ENCODE peak calls at places on chromosomes 5 and 9, in seven cellular contexts. Q is ovary, T is thyroid gland, H is IMR-90, X is spleen, A is heart left ventricle, G is adrenal gland. N is an unnamed sample. For H3K4me1, the result is how much of the 10 kb centered on the place peaks cover.

GRCh38 chr5:158513490-158514301 is 586.0 kb downstream of the EBF1 start:
- DNase-seq in G (no peak), Q (no peak), H (no peak), X (no peak), T (no peak), A (no peak), N (no peak)

GRCh38 chr5:113181409-113181808 is 204.8 kb downstream of the DCP2 start:
- DNase-seq in Q (no peak), G (no peak), H (no peak), A (no peak), T (no peak), X (no peak), N (no peak)

GRCh38 chr5:165202144-165202910 is 1696.9 kb downstream of the MAT2B start:
- DNase-seq in X (no peak), Q (no peak), A (no peak), T (no peak), G (no peak), H (peak), N (no peak)

GRCh38 chr5:133423618-133424282 is 188.6 kb downstream of the FSTL4 start:
- DNase-seq in A (peak), T (peak), Q (peak), X (peak), H (peak), G (peak), N (peak)

GRCh38 chr5:113022661-113023060 is 46.1 kb downstream of the DCP2 start:
- DNase-seq in H (peak), T (no peak), A (no peak), Q (no peak), G (no peak), X (no peak), N (no peak)

GRCh38 chr5:144209421-144209820 is 38.7 kb downstream of the KCTD16 start:
- DNase-seq in X (no peak), A (no peak), G (no peak), T (no peak), H (no peak), Q (no peak), N (no peak)

GRCh38 chr9:129307227-129307970 is 129.3 kb upstream of the IER5L start:
- DNase-seq in A (no peak), H (no peak), X (no peak), T (no peak), Q (peak), G (no peak), N (no peak)

GRCh38 chr9:127923771-127924170 is 6.8 kb downstream of the PIP5KL1 start:
- DNase-seq in T (no peak), H (peak), Q (no peak), A (no peak), G (no peak), X (no peak), N (no peak)

GRCh38 chr5:90997082-90997481 is 386.0 kb downstream of the ARRDC3 start:
- DNase-seq in G (no peak), T (no peak), Q (no peak), X (no peak), A (no peak), H (no peak), N (no peak)

DNA sequence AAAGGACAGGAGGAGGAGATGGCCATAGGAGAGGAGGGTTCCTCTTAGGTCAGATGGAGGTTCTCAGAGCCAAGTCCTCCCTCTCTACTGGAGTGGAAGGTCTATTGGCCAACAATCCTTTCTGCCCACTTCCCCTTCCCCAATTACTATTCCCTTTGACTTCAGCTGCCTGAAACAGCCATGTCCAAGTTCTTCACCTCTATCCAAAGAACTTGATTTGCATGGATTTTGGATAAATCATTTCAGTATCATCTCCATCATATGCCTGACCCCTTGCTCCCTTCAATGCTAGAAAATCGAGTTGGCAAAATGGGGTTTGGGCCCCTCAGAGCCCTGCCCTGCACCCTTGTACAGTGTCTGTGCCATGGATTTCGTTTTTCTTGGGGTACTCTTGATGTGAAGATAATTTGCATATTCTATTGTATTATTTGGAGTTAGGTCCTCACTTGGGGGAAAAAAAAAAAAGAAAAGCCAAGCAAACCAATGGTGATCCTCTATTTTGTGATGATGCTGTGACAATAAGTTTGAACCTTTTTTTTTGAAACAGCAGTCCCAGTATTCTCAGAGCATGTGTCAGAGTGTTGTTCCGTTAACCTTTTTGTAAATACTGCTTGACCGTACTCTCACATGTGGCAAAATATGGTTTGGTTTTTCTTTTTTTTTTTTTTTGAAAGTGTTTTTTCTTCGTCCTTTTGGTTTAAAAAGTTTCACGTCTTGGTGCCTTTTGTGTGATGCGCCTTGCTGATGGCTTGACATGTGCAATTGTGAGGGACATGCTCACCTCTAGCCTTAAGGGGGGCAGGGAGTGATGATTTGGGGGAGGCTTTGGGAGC is 3.1 kb downstream of the EGR1 start:
- DNase-seq in G (no peak), T (no peak), A (no peak), X (no peak), H (peak), Q (no peak), N (no peak)
- TF ChIP-seq POLR2A in G (no peak), T (no peak), A (no peak), X (no peak), H (no peak), Q (peak), N (peak)

DNA sequence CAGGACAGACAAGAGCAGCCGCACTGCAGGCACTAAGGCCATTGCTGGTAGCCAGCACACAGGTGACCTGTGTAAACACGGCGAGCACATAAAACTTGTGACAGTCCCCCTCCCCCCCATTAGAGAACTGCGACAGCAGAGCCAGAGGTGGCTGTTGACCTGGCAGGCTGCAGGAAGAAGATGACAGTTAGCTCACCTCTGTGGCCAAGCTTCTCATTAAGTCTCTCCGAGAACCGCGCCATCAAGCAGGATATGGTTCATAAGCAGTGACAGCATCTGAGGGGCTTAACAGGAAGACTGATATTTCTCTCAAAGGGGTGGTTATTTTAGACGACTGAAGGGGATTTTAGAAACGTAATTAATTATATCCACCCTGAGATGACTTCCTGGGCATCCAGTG is 5.2 kb downstream of the SURF4 start:
- DNase-seq in A (no peak), T (no peak), Q (no peak), X (no peak), H (no peak), G (no peak), N (peak)
- H3K4me1 ChIP-seq in A (half or more), T (half or more), Q (under half), X (half or more), H (under half), G (under half), N (half or more)

GRCh38 chr5:116574682-116575634 is at the start of gene SEMA6A:
- DNase-seq in T (peak), Q (peak), A (peak), X (peak), G (peak), H (peak), N (peak)
- TF ChIP-seq POLR2A in T (peak), Q (peak), A (no peak), X (no peak), G (peak), H (no peak), N (no peak)

DNA sequence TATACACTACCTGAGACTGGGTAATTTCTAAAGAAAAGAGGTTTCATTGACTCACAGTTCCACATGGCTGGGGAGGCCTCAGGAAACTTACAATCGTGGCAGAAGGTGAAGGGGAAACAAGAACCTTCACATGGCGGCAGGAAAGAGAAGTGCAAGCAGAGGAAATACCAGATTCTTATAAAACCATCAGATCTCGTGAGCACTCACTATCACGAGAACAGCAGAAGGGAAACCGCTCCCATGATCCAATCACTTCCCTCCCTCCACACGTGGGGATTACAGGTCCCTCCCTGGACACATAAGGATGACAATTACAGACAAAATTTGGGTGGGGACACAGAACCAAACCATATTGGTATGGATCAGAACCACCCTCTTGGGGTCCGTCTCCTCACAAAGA is 44.2 kb upstream of the SPIN1 start:
- DNase-seq in Q (no peak), T (no peak), X (no peak), A (no peak), H (no peak), G (no peak), N (no peak)
- H3K4me1 ChIP-seq in Q (under half), T (under half), X (under half), A (under half), H (under half), G (under half), N (under half)

DNA sequence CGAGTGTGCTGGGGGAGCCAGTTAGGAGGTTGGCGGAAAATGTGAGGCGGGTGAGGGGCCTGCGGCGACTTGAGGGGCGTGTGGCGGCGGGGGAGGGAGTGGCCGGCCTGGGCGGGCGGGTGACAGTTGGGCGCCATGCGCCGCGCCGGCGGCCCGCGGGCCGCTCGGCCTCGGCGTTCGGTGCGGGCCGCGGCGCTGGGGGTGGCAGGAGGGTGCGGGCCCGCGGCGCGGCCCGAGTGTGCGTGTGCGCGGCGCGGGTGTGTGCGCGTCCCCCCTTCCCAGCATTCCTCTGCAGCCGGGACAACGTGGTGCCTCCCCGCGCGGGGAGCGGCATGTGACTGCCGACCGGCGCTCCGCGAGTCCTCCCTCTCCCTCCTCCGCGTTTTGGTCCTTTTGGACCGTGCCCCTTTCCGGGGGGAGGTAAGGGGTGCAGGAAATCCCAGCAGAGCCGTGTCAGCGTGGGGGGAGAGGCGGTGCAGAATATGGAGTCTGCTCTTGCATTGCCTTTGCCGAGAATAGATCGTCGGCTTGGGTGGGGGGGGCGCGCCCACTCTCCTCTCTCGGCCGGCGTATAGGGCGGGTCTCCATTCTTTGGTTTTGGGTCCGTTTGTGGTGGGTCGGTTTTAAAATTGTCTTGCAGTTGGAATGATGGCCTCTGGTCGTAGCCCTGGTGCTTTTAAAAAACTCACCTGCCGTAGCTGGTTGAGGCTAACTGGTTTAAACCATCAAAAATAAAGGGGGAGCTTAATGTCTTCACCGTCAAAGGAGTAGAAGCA is 1.9 kb downstream of the LARP1 start:
- DNase-seq in G (peak), T (peak), A (peak), X (peak), Q (peak), H (peak), N (peak)
- TF ChIP-seq POLR2A in G (no peak), T (peak), A (no peak), X (no peak), Q (peak), H (no peak), N (no peak)

GRCh38 chr9:123806829-123807228 is 123.1 kb downstream of the DENND1A start:
- DNase-seq in T (no peak), X (no peak), H (no peak), G (no peak), A (no peak), Q (no peak), N (no peak)
- H3K4me1 ChIP-seq in T (under half), X (under half), H (under half), G (under half), A (under half), Q (under half), N (under half)

DNA sequence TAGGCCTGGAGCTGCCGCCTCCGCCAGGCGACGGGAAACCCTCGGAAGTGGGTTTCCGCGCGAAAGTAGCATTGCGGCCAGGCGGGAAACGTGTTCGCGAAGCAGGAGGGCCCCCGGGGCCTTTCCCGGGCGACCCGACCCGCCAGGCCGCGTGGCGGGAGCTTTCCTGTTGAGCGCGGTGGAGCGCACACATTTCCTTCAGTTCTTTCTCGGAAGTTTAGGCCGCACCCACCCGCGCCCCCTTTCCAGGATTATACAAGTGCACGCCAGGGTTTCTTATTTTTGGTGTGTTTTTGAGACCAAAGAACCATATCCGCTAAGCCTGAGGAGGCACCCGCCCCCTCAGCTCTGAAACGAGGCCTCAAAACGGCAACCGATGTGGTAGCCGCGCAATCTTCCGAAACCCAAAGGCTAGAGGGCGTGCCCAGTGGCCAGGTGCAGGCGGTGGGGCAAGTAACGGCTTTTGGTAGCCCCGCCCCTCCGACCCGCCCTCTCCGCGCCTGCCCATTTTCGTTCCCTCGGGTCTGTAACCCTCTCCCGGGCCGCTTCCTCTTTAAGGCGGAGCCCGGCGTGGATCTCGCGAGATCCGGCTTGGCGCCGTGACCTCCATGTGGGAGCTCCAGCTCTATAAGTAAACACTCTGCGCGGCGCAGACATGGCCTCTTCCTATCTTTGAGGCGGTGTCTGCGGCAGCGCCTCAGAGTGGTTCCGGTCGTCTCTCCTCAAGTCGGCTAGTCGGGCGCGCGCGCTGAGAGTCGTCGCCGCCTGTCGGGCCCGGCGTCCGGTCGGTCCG is at the start of gene UHRF2:
- DNase-seq in A (peak), T (peak), G (peak), H (peak), X (peak), Q (peak), N (peak)
- TF ChIP-seq POLR2A in A (no peak), T (no peak), G (peak), H (peak), X (peak), Q (peak), N (no peak)

GRCh38 chr5:68220260-68220659 is 4.7 kb downstream of the PIK3R1 start:
- DNase-seq in G (no peak), T (no peak), Q (no peak), H (no peak), X (no peak), A (no peak), N (no peak)
- H3K4me1 ChIP-seq in G (under half), T (under half), Q (under half), H (under half), X (half or more), A (half or more), N (under half)

DNA sequence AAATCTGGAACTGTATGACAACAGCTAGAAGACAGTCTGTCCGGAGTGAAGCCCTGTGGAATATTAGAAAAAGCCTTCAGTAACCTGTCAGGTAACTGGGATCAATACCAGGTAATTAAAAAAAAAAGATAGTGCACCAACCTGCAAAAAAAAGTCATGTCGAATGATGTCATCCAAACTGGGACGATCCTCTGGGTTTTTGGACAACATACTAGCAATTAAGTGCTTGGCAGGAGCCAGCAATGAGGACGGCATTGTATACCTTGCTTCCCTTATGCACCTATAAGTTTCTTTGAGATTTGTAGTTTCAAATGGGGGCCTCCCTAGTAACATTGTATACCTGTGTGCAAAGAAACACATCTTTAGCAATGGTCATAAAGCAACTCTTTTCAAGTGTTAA is 2.8 kb downstream of the PLK2 start:
- DNase-seq in Q (no peak), T (no peak), A (no peak), H (no peak), G (no peak), X (no peak), N (no peak)
- TF ChIP-seq POLR2A in Q (no peak), T (no peak), A (no peak), H (no peak), G (no peak), X (no peak), N (no peak)

GRCh38 chr9:136796238-136796774 is at the start of gene CCDC183:
- DNase-seq in X (no peak), Q (no peak), A (no peak), G (no peak), H (no peak), T (no peak), N (no peak)
- H3K4me1 ChIP-seq in X (under half), Q (under half), A (half or more), G (under half), H (under half), T (under half), N (under half)